ENCODE peak calls at places on chromosome 13, in nine cellular contexts. One of them, this sample, is unnamed.

GRCh38 chr13:100987993-100988392 is 313.4 kb upstream of the TMTC4 start:
- DNase-seq in AG10803: peak; percentile 36
- DNase-seq in upper lobe of left lung: no peak
- DNase-seq in kidney epithelial cell: no peak
- DNase-seq in ascending aorta: no peak
- DNase-seq in lower leg skin: no peak
- DNase-seq in pancreas: no peak
- DNase-seq in psoas muscle: no peak
- DNase-seq in fibroblast of lung: no peak
- DNase-seq in this sample: no peak

GRCh38 chr13:82011355-82011754 is 1670.4 kb upstream of the SPRY2 start:
- DNase-seq in kidney epithelial cell: no peak
- DNase-seq in fibroblast of lung: no peak
- DNase-seq in ascending aorta: no peak
- DNase-seq in lower leg skin: no peak
- DNase-seq in pancreas: no peak
- DNase-seq in psoas muscle: no peak
- DNase-seq in upper lobe of left lung: no peak
- DNase-seq in AG10803: no peak
- DNase-seq in this sample: no peak

GRCh38 chr13:68170961-68171360 is 940.8 kb upstream of the PCDH9 start:
- DNase-seq in pancreas: no peak
- DNase-seq in AG10803: no peak
- DNase-seq in upper lobe of left lung: peak; percentile 72
- DNase-seq in ascending aorta: no peak
- DNase-seq in kidney epithelial cell: no peak
- DNase-seq in lower leg skin: no peak
- DNase-seq in fibroblast of lung: no peak
- DNase-seq in psoas muscle: no peak
- DNase-seq in this sample: no peak

GRCh38 chr13:50149932-50150331 is 134.7 kb downstream of the KCNRG start:
- DNase-seq in upper lobe of left lung: no peak
- DNase-seq in ascending aorta: no peak
- DNase-seq in psoas muscle: no peak
- DNase-seq in kidney epithelial cell: no peak
- DNase-seq in lower leg skin: no peak
- DNase-seq in fibroblast of lung: no peak
- DNase-seq in pancreas: peak; percentile 79
- DNase-seq in AG10803: no peak
- DNase-seq in this sample: no peak

GRCh38 chr13:105135852-105136251 is 1399.6 kb downstream of the EFNB2 start:
- DNase-seq in upper lobe of left lung: no peak
- DNase-seq in lower leg skin: no peak
- DNase-seq in psoas muscle: no peak
- DNase-seq in pancreas: no peak
- DNase-seq in fibroblast of lung: no peak
- DNase-seq in AG10803: no peak
- DNase-seq in ascending aorta: no peak
- DNase-seq in kidney epithelial cell: no peak
- DNase-seq in this sample: no peak

GRCh38 chr13:104855581-104855980 is 1679.9 kb downstream of the EFNB2 start:
- DNase-seq in pancreas: no peak
- DNase-seq in upper lobe of left lung: no peak
- DNase-seq in lower leg skin: no peak
- DNase-seq in kidney epithelial cell: no peak
- DNase-seq in psoas muscle: no peak
- DNase-seq in fibroblast of lung: no peak
- DNase-seq in ascending aorta: no peak
- DNase-seq in AG10803: no peak
- DNase-seq in this sample: no peak

GRCh38 chr13:20188649-20189553 is 3.8 kb downstream of the GJB2 start:
- DNase-seq in ascending aorta: no peak
- DNase-seq in upper lobe of left lung: no peak
- DNase-seq in psoas muscle: no peak
- DNase-seq in AG10803: no peak
- DNase-seq in pancreas: no peak
- DNase-seq in lower leg skin: no peak
- DNase-seq in fibroblast of lung: no peak
- DNase-seq in kidney epithelial cell: no peak
- DNase-seq in this sample: no peak

GRCh38 chr13:69690999-69691398 is 416.6 kb upstream of the ATXN8OS start:
- DNase-seq in kidney epithelial cell: no peak
- DNase-seq in pancreas: no peak
- DNase-seq in AG10803: no peak
- DNase-seq in psoas muscle: no peak
- DNase-seq in lower leg skin: no peak
- DNase-seq in fibroblast of lung: no peak
- DNase-seq in upper lobe of left lung: no peak
- DNase-seq in ascending aorta: no peak
- DNase-seq in this sample: no peak

GRCh38 chr13:42330991-42331390 is 59.0 kb downstream of the AKAP11 start:
- DNase-seq in upper lobe of left lung: no peak
- DNase-seq in lower leg skin: no peak
- DNase-seq in psoas muscle: no peak
- DNase-seq in kidney epithelial cell: no peak
- DNase-seq in pancreas: no peak
- DNase-seq in ascending aorta: no peak
- DNase-seq in fibroblast of lung: peak; percentile 67
- DNase-seq in AG10803: peak; percentile 38
- DNase-seq in this sample: no peak

GRCh38 chr13:97238432-97238831 is 16.3 kb downstream of the MBNL2 start:
- DNase-seq in ascending aorta: no peak
- DNase-seq in upper lobe of left lung: no peak
- DNase-seq in kidney epithelial cell: no peak
- DNase-seq in AG10803: no peak
- DNase-seq in pancreas: no peak
- DNase-seq in lower leg skin: no peak
- DNase-seq in fibroblast of lung: no peak
- DNase-seq in psoas muscle: no peak
- DNase-seq in this sample: no peak

GRCh38 chr13:79490846-79491245 is 9.9 kb downstream of the NDFIP2 start:
- DNase-seq in lower leg skin: no peak
- DNase-seq in ascending aorta: no peak
- DNase-seq in fibroblast of lung: no peak
- DNase-seq in upper lobe of left lung: no peak
- DNase-seq in pancreas: no peak
- DNase-seq in psoas muscle: no peak
- DNase-seq in AG10803: no peak
- DNase-seq in kidney epithelial cell: no peak
- DNase-seq in this sample: no peak

GRCh38 chr13:25286308-25286968 is 850 bp downstream of the MTMR6 start:
- DNase-seq in pancreas: no peak
- DNase-seq in psoas muscle: no peak
- DNase-seq in AG10803: peak; percentile 54
- DNase-seq in fibroblast of lung: peak; percentile 40
- DNase-seq in upper lobe of left lung: no peak
- DNase-seq in kidney epithelial cell: no peak
- DNase-seq in ascending aorta: no peak
- DNase-seq in lower leg skin: no peak
- DNase-seq in this sample: no peak

GRCh38 chr13:98576215-98576945 is 527 bp downstream of the STK24 start:
- DNase-seq in lower leg skin: no peak
- DNase-seq in psoas muscle: peak; percentile 57
- DNase-seq in upper lobe of left lung: peak; percentile 92
- DNase-seq in ascending aorta: peak; percentile 71
- DNase-seq in kidney epithelial cell: no peak
- DNase-seq in pancreas: peak; percentile 51
- DNase-seq in AG10803: peak; percentile 22
- DNase-seq in fibroblast of lung: no peak
- DNase-seq in this sample: no peak

GRCh38 chr13:98252931-98253470 is 75.9 kb upstream of the RNF113B start:
- DNase-seq in upper lobe of left lung: no peak
- DNase-seq in kidney epithelial cell: no peak
- DNase-seq in pancreas: no peak
- DNase-seq in AG10803: peak; percentile 84
- DNase-seq in lower leg skin: no peak
- DNase-seq in psoas muscle: no peak
- DNase-seq in fibroblast of lung: peak; percentile 77
- DNase-seq in ascending aorta: no peak
- DNase-seq in this sample: peak; percentile 70

GRCh38 chr13:20828540-20829364 is 55.0 kb upstream of the EEF1AKMT1 start:
- DNase-seq in upper lobe of left lung: no peak
- DNase-seq in psoas muscle: no peak
- DNase-seq in fibroblast of lung: peak; percentile 77
- DNase-seq in kidney epithelial cell: no peak
- DNase-seq in pancreas: peak; percentile 16
- DNase-seq in ascending aorta: no peak
- DNase-seq in AG10803: peak; percentile 58
- DNase-seq in lower leg skin: no peak
- DNase-seq in this sample: peak; percentile 34

GRCh38 chr13:59461411-59461810 is 702.3 kb downstream of the DIAPH3 start:
- DNase-seq in upper lobe of left lung: no peak
- DNase-seq in psoas muscle: no peak
- DNase-seq in lower leg skin: no peak
- DNase-seq in fibroblast of lung: no peak
- DNase-seq in kidney epithelial cell: no peak
- DNase-seq in AG10803: no peak
- DNase-seq in ascending aorta: no peak
- DNase-seq in pancreas: no peak
- DNase-seq in this sample: no peak

DNA sequence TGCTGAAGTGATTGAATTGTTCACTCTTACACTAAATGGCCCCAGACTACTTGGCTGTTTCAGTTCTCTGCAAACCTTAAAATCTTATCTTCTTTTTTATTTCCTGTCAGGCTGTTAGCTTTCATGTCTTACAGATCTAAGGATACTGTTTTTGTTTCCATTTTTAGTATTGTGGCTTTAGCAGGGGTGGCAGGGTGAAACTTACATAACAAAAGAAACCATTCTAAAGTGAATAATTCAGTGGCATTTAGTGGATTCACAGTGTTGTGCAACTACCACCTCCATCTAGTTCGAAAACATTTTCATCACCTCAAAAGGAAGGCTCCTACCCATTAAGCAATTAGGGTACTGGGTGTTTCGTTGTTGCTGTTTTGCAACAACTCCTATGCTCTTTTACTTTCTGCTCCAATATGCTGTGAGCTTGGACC is 19.8 kb downstream of the TMEM272 start:
- DNase-seq in lower leg skin: no peak
- DNase-seq in psoas muscle: no peak
- DNase-seq in ascending aorta: no peak
- DNase-seq in pancreas: no peak
- DNase-seq in kidney epithelial cell: no peak
- DNase-seq in upper lobe of left lung: no peak
- DNase-seq in AG10803: peak; percentile 34
- DNase-seq in fibroblast of lung: no peak
- DNase-seq in this sample: peak; percentile 46
- H3K4me3 ChIP-seq in lower leg skin: no peak overlapping the region
- H3K4me3 ChIP-seq in psoas muscle: no peak overlapping the region
- H3K4me3 ChIP-seq in ascending aorta: no peak overlapping the region
- H3K4me3 ChIP-seq in pancreas: no peak overlapping the region
- H3K4me3 ChIP-seq in kidney epithelial cell: no peak overlapping the region
- H3K4me3 ChIP-seq in upper lobe of left lung: no peak overlapping the region
- H3K4me3 ChIP-seq in AG10803: no peak overlapping the region
- H3K4me3 ChIP-seq in fibroblast of lung: no peak overlapping the region
- H3K4me3 ChIP-seq in this sample: no peak overlapping the region

GRCh38 chr13:70995338-70995737 is 871.7 kb downstream of the DACH1 start:
- DNase-seq in pancreas: no peak
- DNase-seq in psoas muscle: no peak
- DNase-seq in fibroblast of lung: no peak
- DNase-seq in upper lobe of left lung: no peak
- DNase-seq in ascending aorta: no peak
- DNase-seq in lower leg skin: no peak
- DNase-seq in kidney epithelial cell: no peak
- DNase-seq in AG10803: no peak
- DNase-seq in this sample: no peak

GRCh38 chr13:70994204-70994603 is 872.8 kb downstream of the DACH1 start:
- DNase-seq in ascending aorta: no peak
- DNase-seq in lower leg skin: no peak
- DNase-seq in AG10803: no peak
- DNase-seq in upper lobe of left lung: no peak
- DNase-seq in pancreas: no peak
- DNase-seq in kidney epithelial cell: no peak
- DNase-seq in fibroblast of lung: no peak
- DNase-seq in psoas muscle: no peak
- DNase-seq in this sample: no peak
- TF ChIP-seq CTCF in ascending aorta: no peak
- TF ChIP-seq CTCF in lower leg skin: no peak
- TF ChIP-seq CTCF in AG10803: no peak
- TF ChIP-seq CTCF in upper lobe of left lung: no peak
- TF ChIP-seq CTCF in pancreas: no peak
- TF ChIP-seq CTCF in kidney epithelial cell: no peak
- TF ChIP-seq CTCF in fibroblast of lung: no peak
- TF ChIP-seq CTCF in psoas muscle: no peak
- TF ChIP-seq CTCF in this sample: no peak

GRCh38 chr13:40452038-40452666 is 214.3 kb downstream of the FOXO1 start:
- DNase-seq in fibroblast of lung: no peak
- DNase-seq in psoas muscle: no peak
- DNase-seq in lower leg skin: no peak
- DNase-seq in AG10803: no peak
- DNase-seq in ascending aorta: no peak
- DNase-seq in pancreas: no peak
- DNase-seq in upper lobe of left lung: no peak
- DNase-seq in kidney epithelial cell: no peak
- DNase-seq in this sample: no peak
- H3K4me3 ChIP-seq in fibroblast of lung: no peak overlapping the region
- H3K4me3 ChIP-seq in psoas muscle: no peak overlapping the region
- H3K4me3 ChIP-seq in lower leg skin: no peak overlapping the region
- H3K4me3 ChIP-seq in AG10803: no peak overlapping the region
- H3K4me3 ChIP-seq in ascending aorta: no peak overlapping the region
- H3K4me3 ChIP-seq in pancreas: no peak overlapping the region
- H3K4me3 ChIP-seq in upper lobe of left lung: no peak overlapping the region
- H3K4me3 ChIP-seq in kidney epithelial cell: no peak overlapping the region
- H3K4me3 ChIP-seq in this sample: no peak overlapping the region

GRCh38 chr13:94716016-94716415 is 3.7 kb upstream of the SOX21 start:
- DNase-seq in pancreas: no peak
- DNase-seq in kidney epithelial cell: no peak
- DNase-seq in ascending aorta: no peak
- DNase-seq in AG10803: no peak
- DNase-seq in psoas muscle: no peak
- DNase-seq in lower leg skin: no peak
- DNase-seq in upper lobe of left lung: no peak
- DNase-seq in fibroblast of lung: no peak
- DNase-seq in this sample: no peak
- TF ChIP-seq CTCF in pancreas: no peak
- TF ChIP-seq CTCF in kidney epithelial cell: no peak
- TF ChIP-seq CTCF in ascending aorta: no peak
- TF ChIP-seq CTCF in AG10803: peak; percentile 20
- TF ChIP-seq CTCF in psoas muscle: no peak
- TF ChIP-seq CTCF in lower leg skin: no peak
- TF ChIP-seq CTCF in upper lobe of left lung: no peak
- TF ChIP-seq CTCF in fibroblast of lung: peak; percentile 4
- TF ChIP-seq CTCF in this sample: no peak